ENCODE peak calls at places on chromosomes 11 and 22, in ten cellular contexts. One of them, this sample, is unnamed.

GRCh38 chr11:130131957-130132850 is 27.4 kb upstream of the ST14 start:
- DNase-seq in MM.1S: peak; percentile 70
- DNase-seq in PC-3: peak; percentile 92
- DNase-seq in lung: peak; percentile 64
- DNase-seq in DND-41: peak; percentile 65
- DNase-seq in CD8-positive, alpha-beta T cell: peak; percentile 33
- DNase-seq in stomach: peak; percentile 41
- DNase-seq in Peyer's patch: no peak
- DNase-seq in H1: peak; percentile 63
- DNase-seq in cardiac muscle cell: peak; percentile 79
- DNase-seq in this sample: no peak

GRCh38 chr11:101264303-101264702 is 134.7 kb upstream of the PGR start:
- DNase-seq in cardiac muscle cell: no peak
- DNase-seq in stomach: no peak
- DNase-seq in Peyer's patch: no peak
- DNase-seq in DND-41: no peak
- DNase-seq in PC-3: no peak
- DNase-seq in H1: no peak
- DNase-seq in CD8-positive, alpha-beta T cell: no peak
- DNase-seq in MM.1S: no peak
- DNase-seq in lung: no peak
- DNase-seq in this sample: no peak

GRCh38 chr11:93330446-93330984 is at the start of gene DEUP1:
- DNase-seq in cardiac muscle cell: peak; percentile 22
- DNase-seq in DND-41: no peak
- DNase-seq in stomach: peak; percentile 43
- DNase-seq in H1: peak; percentile 82
- DNase-seq in PC-3: peak; percentile 22
- DNase-seq in CD8-positive, alpha-beta T cell: no peak
- DNase-seq in MM.1S: peak; percentile 11
- DNase-seq in lung: peak; percentile 41
- DNase-seq in Peyer's patch: no peak
- DNase-seq in this sample: no peak

GRCh38 chr11:119567667-119568582 is 145.0 kb upstream of the THY1 start:
- DNase-seq in lung: no peak
- DNase-seq in PC-3: peak; percentile 91
- DNase-seq in stomach: no peak
- DNase-seq in DND-41: no peak
- DNase-seq in Peyer's patch: no peak
- DNase-seq in cardiac muscle cell: peak; percentile 84
- DNase-seq in H1: no peak
- DNase-seq in MM.1S: no peak
- DNase-seq in CD8-positive, alpha-beta T cell: no peak
- DNase-seq in this sample: peak; percentile 54

GRCh38 chr11:72551571-72551970 is 117.2 kb upstream of the CLPB start:
- DNase-seq in stomach: no peak
- DNase-seq in DND-41: no peak
- DNase-seq in PC-3: no peak
- DNase-seq in H1: no peak
- DNase-seq in lung: no peak
- DNase-seq in CD8-positive, alpha-beta T cell: no peak
- DNase-seq in MM.1S: no peak
- DNase-seq in cardiac muscle cell: no peak
- DNase-seq in Peyer's patch: no peak
- DNase-seq in this sample: no peak

GRCh38 chr11:74159642-74160041 is 11.2 kb downstream of the C2CD3 start:
- DNase-seq in MM.1S: no peak
- DNase-seq in lung: no peak
- DNase-seq in H1: no peak
- DNase-seq in CD8-positive, alpha-beta T cell: no peak
- DNase-seq in Peyer's patch: no peak
- DNase-seq in stomach: no peak
- DNase-seq in DND-41: no peak
- DNase-seq in PC-3: no peak
- DNase-seq in cardiac muscle cell: no peak
- DNase-seq in this sample: no peak

GRCh38 chr11:113664069-113664980 is 41.8 kb downstream of the TMPRSS5 start:
- DNase-seq in PC-3: peak; percentile 95
- DNase-seq in DND-41: no peak
- DNase-seq in lung: no peak
- DNase-seq in H1: no peak
- DNase-seq in CD8-positive, alpha-beta T cell: no peak
- DNase-seq in stomach: no peak
- DNase-seq in Peyer's patch: no peak
- DNase-seq in cardiac muscle cell: no peak
- DNase-seq in MM.1S: no peak
- DNase-seq in this sample: peak; percentile 83

GRCh38 chr11:118610773-118611432 is 3.5 kb downstream of the PHLDB1 start:
- DNase-seq in cardiac muscle cell: peak; percentile 78
- DNase-seq in stomach: peak; percentile 90
- DNase-seq in PC-3: peak; percentile 61
- DNase-seq in MM.1S: peak; percentile 81
- DNase-seq in lung: peak; percentile 82
- DNase-seq in DND-41: peak; percentile 64
- DNase-seq in CD8-positive, alpha-beta T cell: peak; percentile 82
- DNase-seq in Peyer's patch: peak; percentile 86
- DNase-seq in H1: peak; percentile 98
- DNase-seq in this sample: no peak

GRCh38 chr11:134555510-134555909 is 143.5 kb upstream of the B3GAT1 start:
- DNase-seq in PC-3: no peak
- DNase-seq in Peyer's patch: no peak
- DNase-seq in stomach: no peak
- DNase-seq in lung: peak; percentile 15
- DNase-seq in CD8-positive, alpha-beta T cell: no peak
- DNase-seq in DND-41: no peak
- DNase-seq in cardiac muscle cell: no peak
- DNase-seq in H1: peak; percentile 4
- DNase-seq in MM.1S: no peak
- DNase-seq in this sample: no peak

GRCh38 chr22:37259540-37260029 is 15.5 kb upstream of the RAC2 start:
- DNase-seq in DND-41: no peak
- DNase-seq in lung: no peak
- DNase-seq in Peyer's patch: no peak
- DNase-seq in cardiac muscle cell: peak; percentile 67
- DNase-seq in CD8-positive, alpha-beta T cell: no peak
- DNase-seq in PC-3: peak; percentile 63
- DNase-seq in MM.1S: no peak
- DNase-seq in stomach: no peak
- DNase-seq in H1: peak; percentile 67
- DNase-seq in this sample: no peak

GRCh38 chr11:122235615-122236014 is 119.6 kb upstream of the BLID start:
- DNase-seq in Peyer's patch: no peak
- DNase-seq in stomach: no peak
- DNase-seq in cardiac muscle cell: peak; percentile 50
- DNase-seq in MM.1S: no peak
- DNase-seq in PC-3: peak; percentile 74
- DNase-seq in DND-41: no peak
- DNase-seq in CD8-positive, alpha-beta T cell: no peak
- DNase-seq in H1: no peak
- DNase-seq in lung: peak; percentile 40
- DNase-seq in this sample: peak; percentile 44

GRCh38 chr22:37624876-37625275 is 14.6 kb upstream of the SH3BP1 start:
- DNase-seq in MM.1S: no peak
- DNase-seq in lung: peak; percentile 26
- DNase-seq in cardiac muscle cell: no peak
- DNase-seq in PC-3: no peak
- DNase-seq in DND-41: no peak
- DNase-seq in stomach: no peak
- DNase-seq in CD8-positive, alpha-beta T cell: no peak
- DNase-seq in Peyer's patch: no peak
- DNase-seq in H1: no peak
- DNase-seq in this sample: no peak

GRCh38 chr22:26182723-26183122 is 13.5 kb downstream of the SEZ6L start:
- DNase-seq in H1: no peak
- DNase-seq in stomach: no peak
- DNase-seq in Peyer's patch: no peak
- DNase-seq in cardiac muscle cell: no peak
- DNase-seq in DND-41: no peak
- DNase-seq in MM.1S: no peak
- DNase-seq in lung: no peak
- DNase-seq in CD8-positive, alpha-beta T cell: no peak
- DNase-seq in PC-3: no peak
- DNase-seq in this sample: no peak

GRCh38 chr22:32803020-32803758 is 1.7 kb downstream of the TIMP3 start:
- DNase-seq in CD8-positive, alpha-beta T cell: no peak
- DNase-seq in H1: no peak
- DNase-seq in cardiac muscle cell: no peak
- DNase-seq in MM.1S: no peak
- DNase-seq in lung: no peak
- DNase-seq in PC-3: no peak
- DNase-seq in stomach: no peak
- DNase-seq in Peyer's patch: no peak
- DNase-seq in DND-41: no peak
- DNase-seq in this sample: no peak
- H3K4me1 ChIP-seq in CD8-positive, alpha-beta T cell: no peaks in the 10 kb centered on the region
- H3K4me1 ChIP-seq in H1: peaks cover 4% of the 10 kb centered on the region
- H3K4me1 ChIP-seq in cardiac muscle cell: peaks cover 27% of the 10 kb centered on the region
- H3K4me1 ChIP-seq in MM.1S: no peaks in the 10 kb centered on the region
- H3K4me1 ChIP-seq in lung: peaks cover 16% of the 10 kb centered on the region
- H3K4me1 ChIP-seq in PC-3: no peaks in the 10 kb centered on the region
- H3K4me1 ChIP-seq in stomach: peaks cover 6% of the 10 kb centered on the region
- H3K4me1 ChIP-seq in Peyer's patch: no peaks in the 10 kb centered on the region
- H3K4me1 ChIP-seq in DND-41: no peaks in the 10 kb centered on the region
- H3K4me1 ChIP-seq in this sample: peaks cover 33% of the 10 kb centered on the region

GRCh38 chr11:9004310-9004945 is 627 bp upstream of the NRIP3 start:
- DNase-seq in stomach: no peak
- DNase-seq in H1: peak; percentile 81
- DNase-seq in cardiac muscle cell: no peak
- DNase-seq in MM.1S: no peak
- DNase-seq in DND-41: no peak
- DNase-seq in lung: no peak
- DNase-seq in CD8-positive, alpha-beta T cell: peak; percentile 10
- DNase-seq in PC-3: no peak
- DNase-seq in Peyer's patch: no peak
- DNase-seq in this sample: no peak

GRCh38 chr11:9005087-9005486 is 1.3 kb upstream of the NRIP3 start:
- DNase-seq in stomach: no peak
- DNase-seq in PC-3: no peak
- DNase-seq in CD8-positive, alpha-beta T cell: no peak
- DNase-seq in DND-41: no peak
- DNase-seq in lung: no peak
- DNase-seq in Peyer's patch: no peak
- DNase-seq in MM.1S: no peak
- DNase-seq in H1: no peak
- DNase-seq in cardiac muscle cell: no peak
- DNase-seq in this sample: no peak

GRCh38 chr11:9002920-9003572 is 755 bp downstream of the NRIP3 start:
- DNase-seq in PC-3: no peak
- DNase-seq in Peyer's patch: no peak
- DNase-seq in MM.1S: no peak
- DNase-seq in stomach: no peak
- DNase-seq in lung: no peak
- DNase-seq in DND-41: no peak
- DNase-seq in H1: no peak
- DNase-seq in CD8-positive, alpha-beta T cell: no peak
- DNase-seq in cardiac muscle cell: no peak
- DNase-seq in this sample: no peak

GRCh38 chr11:9003573-9004309 is at the start of gene NRIP3:
- DNase-seq in stomach: peak; percentile 81
- DNase-seq in H1: peak; percentile 83
- DNase-seq in Peyer's patch: peak; percentile 65
- DNase-seq in CD8-positive, alpha-beta T cell: peak; percentile 66
- DNase-seq in lung: peak; percentile 56
- DNase-seq in cardiac muscle cell: peak; percentile 66
- DNase-seq in PC-3: no peak
- DNase-seq in DND-41: peak; percentile 31
- DNase-seq in MM.1S: no peak
- DNase-seq in this sample: peak; percentile 70

GRCh38 chr11:9001736-9002135 is 2.1 kb downstream of the NRIP3 start:
- DNase-seq in Peyer's patch: no peak
- DNase-seq in CD8-positive, alpha-beta T cell: no peak
- DNase-seq in DND-41: no peak
- DNase-seq in stomach: no peak
- DNase-seq in MM.1S: no peak
- DNase-seq in lung: no peak
- DNase-seq in H1: no peak
- DNase-seq in cardiac muscle cell: peak; percentile 65
- DNase-seq in PC-3: peak; percentile 73
- DNase-seq in this sample: peak; percentile 61
- H3K27me3 ChIP-seq in Peyer's patch: no peaks in the 10 kb centered on the region
- H3K27me3 ChIP-seq in CD8-positive, alpha-beta T cell: peaks cover 24% of the 10 kb centered on the region
- H3K27me3 ChIP-seq in DND-41: peaks cover 47% of the 10 kb centered on the region
- H3K27me3 ChIP-seq in stomach: peaks cover 30% of the 10 kb centered on the region
- H3K27me3 ChIP-seq in MM.1S: peaks cover 9% of the 10 kb centered on the region
- H3K27me3 ChIP-seq in lung: no peaks in the 10 kb centered on the region
- H3K27me3 ChIP-seq in H1: peaks cover 50% of the 10 kb centered on the region
- H3K27me3 ChIP-seq in cardiac muscle cell: peaks cover 78% of the 10 kb centered on the region
- H3K27me3 ChIP-seq in PC-3: no peaks in the 10 kb centered on the region
- H3K27me3 ChIP-seq in this sample: no peaks in the 10 kb centered on the region

DNA sequence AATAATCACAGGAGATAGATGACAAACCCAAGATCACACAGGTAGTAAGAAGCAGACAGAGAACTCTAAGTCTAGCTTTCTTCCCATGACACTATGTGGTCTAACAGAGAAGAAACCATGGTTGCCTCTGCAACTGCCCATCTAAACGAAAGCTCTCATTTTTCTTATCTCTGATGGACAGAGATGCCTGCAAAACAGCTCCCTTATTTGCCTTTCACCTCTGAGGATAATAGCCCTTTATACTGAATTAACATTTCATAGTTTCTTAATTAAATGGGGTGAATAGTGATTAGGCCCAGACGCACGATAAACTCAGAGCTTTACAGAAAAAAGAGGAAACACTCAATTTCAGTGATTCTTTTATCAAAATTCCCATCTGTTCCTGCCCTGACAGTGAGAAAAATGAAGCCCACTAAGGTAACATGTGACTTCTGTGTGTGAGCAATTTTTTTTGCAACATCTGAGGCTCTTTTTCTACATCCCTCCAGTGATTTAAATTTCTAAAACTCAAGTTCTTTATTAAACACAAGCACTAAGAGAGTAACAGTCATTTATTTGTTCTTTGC is 24.6 kb downstream of the OR2AG2 start:
- DNase-seq in DND-41: no peak
- DNase-seq in lung: no peak
- DNase-seq in CD8-positive, alpha-beta T cell: no peak
- DNase-seq in PC-3: no peak
- DNase-seq in stomach: no peak
- DNase-seq in cardiac muscle cell: no peak
- DNase-seq in MM.1S: no peak
- DNase-seq in Peyer's patch: no peak
- DNase-seq in H1: no peak
- DNase-seq in this sample: no peak
- H3K9me3 ChIP-seq in DND-41: no peaks in the 10 kb centered on the region
- H3K9me3 ChIP-seq in lung: no peaks in the 10 kb centered on the region
- H3K9me3 ChIP-seq in CD8-positive, alpha-beta T cell: no peaks in the 10 kb centered on the region
- H3K9me3 ChIP-seq in PC-3: no peaks in the 10 kb centered on the region
- H3K9me3 ChIP-seq in stomach: no peaks in the 10 kb centered on the region
- H3K9me3 ChIP-seq in cardiac muscle cell: no peaks in the 10 kb centered on the region
- H3K9me3 ChIP-seq in MM.1S: no peaks in the 10 kb centered on the region
- H3K9me3 ChIP-seq in Peyer's patch: no peaks in the 10 kb centered on the region
- H3K9me3 ChIP-seq in H1: no peaks in the 10 kb centered on the region
- H3K9me3 ChIP-seq in this sample: no peaks in the 10 kb centered on the region

DNA sequence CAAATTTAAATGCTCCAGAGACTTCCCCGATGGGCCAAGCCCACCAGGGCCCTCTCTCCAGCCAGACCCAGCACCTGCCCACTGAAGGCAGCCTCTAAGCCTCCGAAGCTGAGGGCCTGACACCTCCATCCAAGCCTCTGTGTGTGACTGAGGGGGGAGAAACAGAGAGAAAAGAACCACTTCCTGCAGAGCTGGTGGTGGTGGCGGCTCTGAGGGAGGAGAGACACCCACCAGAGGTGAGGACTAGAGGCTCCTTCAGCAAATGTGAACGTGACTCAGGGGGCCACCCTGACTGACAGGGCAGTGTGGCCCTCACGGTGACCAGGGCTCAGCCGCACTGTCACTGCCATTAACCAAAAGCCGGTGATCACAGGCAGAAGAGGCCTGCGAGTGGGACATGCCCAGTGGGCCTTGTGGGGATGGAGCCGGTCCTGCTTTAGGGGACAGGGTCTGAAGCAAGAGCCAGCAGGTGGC is 31.0 kb upstream of the CD5 start:
- DNase-seq in PC-3: no peak
- DNase-seq in CD8-positive, alpha-beta T cell: peak; percentile 58
- DNase-seq in stomach: no peak
- DNase-seq in H1: no peak
- DNase-seq in lung: no peak
- DNase-seq in DND-41: peak; percentile 67
- DNase-seq in Peyer's patch: peak; percentile 62
- DNase-seq in cardiac muscle cell: no peak
- DNase-seq in MM.1S: no peak
- DNase-seq in this sample: no peak
- H3K4me1 ChIP-seq in PC-3: no peaks in the 10 kb centered on the region
- H3K4me1 ChIP-seq in CD8-positive, alpha-beta T cell: peaks cover 76% of the 10 kb centered on the region
- H3K4me1 ChIP-seq in stomach: no peaks in the 10 kb centered on the region
- H3K4me1 ChIP-seq in H1: no peaks in the 10 kb centered on the region
- H3K4me1 ChIP-seq in lung: peaks cover 2% of the 10 kb centered on the region
- H3K4me1 ChIP-seq in DND-41: peaks cover 5% of the 10 kb centered on the region
- H3K4me1 ChIP-seq in Peyer's patch: peaks cover 10% of the 10 kb centered on the region
- H3K4me1 ChIP-seq in cardiac muscle cell: peaks cover 15% of the 10 kb centered on the region
- H3K4me1 ChIP-seq in MM.1S: no peaks in the 10 kb centered on the region
- H3K4me1 ChIP-seq in this sample: no peaks in the 10 kb centered on the region

This sample was measured in SJSA1.